ENCODE peak calls at places on chromosomes 3 and 15, in eight cellular contexts. F is NCI-H1092 treated with DMSO at 0.1 percent for 48 hours, C is SK-MEL-5, E is KG1, L is MV-4-11, I is aorta, N is IMR-90, Z is GM04503. V is an unnamed sample.

GRCh38 chr3:45412731-45413130 is 24.4 kb downstream of the LARS2 start:
- DNase-seq in F (no peak), C (no peak), E (no peak), L (no peak), I (no peak), N (no peak), Z (no peak), V (no peak)

GRCh38 chr15:69712999-69713398 is 260.4 kb downstream of the RPLP1 start:
- DNase-seq in F (no peak), C (no peak), E (no peak), L (peak), I (no peak), N (no peak), Z (no peak), V (peak)

GRCh38 chr15:78055923-78056713 is 21.4 kb downstream of the TBC1D2B start:
- DNase-seq in F (no peak), C (peak), E (no peak), L (peak), I (no peak), N (no peak), Z (no peak), V (no peak)

GRCh38 chr15:85773249-85773648 is 21.5 kb downstream of the KLHL25 start:
- DNase-seq in F (no peak), C (no peak), E (no peak), L (no peak), I (no peak), N (no peak), Z (no peak), V (no peak)

GRCh38 chr3:25547103-25547502 is 117.6 kb downstream of the TOP2B start:
- DNase-seq in F (no peak), C (no peak), E (no peak), L (no peak), I (no peak), N (no peak), Z (no peak), V (no peak)

GRCh38 chr15:56732881-56733130 is 503 bp downstream of the ZNF280D start:
- DNase-seq in F (no peak), C (peak), E (peak), L (no peak), I (no peak), N (no peak), Z (no peak), V (no peak)

GRCh38 chr3:23508464-23508863 is 297.3 kb upstream of the UBE2E1 start:
- DNase-seq in F (no peak), C (no peak), E (no peak), L (no peak), I (no peak), N (no peak), Z (no peak), V (no peak)

GRCh38 chr3:14222457-14222856 is 43.8 kb downstream of the LSM3 start:
- DNase-seq in F (no peak), C (no peak), E (no peak), L (no peak), I (no peak), N (no peak), Z (no peak), V (no peak)

GRCh38 chr15:38201714-38202113 is 50.9 kb upstream of the SPRED1 start:
- DNase-seq in F (no peak), C (peak), E (no peak), L (no peak), I (no peak), N (no peak), Z (no peak), V (no peak)

GRCh38 chr15:90358124-90359033 is 6.3 kb downstream of the ZNF774 start:
- DNase-seq in F (no peak), C (no peak), E (no peak), L (peak), I (no peak), N (peak), Z (no peak), V (no peak)

GRCh38 chr3:150925751-150926201 is 20.5 kb upstream of the MINDY4B start:
- DNase-seq in F (peak), C (peak), E (no peak), L (peak), I (no peak), N (peak), Z (no peak), V (peak)

GRCh38 chr15:92625297-92625980 is 30.1 kb downstream of the FAM174B start:
- DNase-seq in F (no peak), C (no peak), E (no peak), L (no peak), I (no peak), N (peak), Z (no peak), V (no peak)

GRCh38 chr3:10775259-10775658 is 40.8 kb upstream of the SLC6A11 start:
- DNase-seq in F (no peak), C (no peak), E (no peak), L (no peak), I (no peak), N (no peak), Z (no peak), V (no peak)

GRCh38 chr15:89936051-89936792 is 23.5 kb upstream of the ARPIN start:
- DNase-seq in F (no peak), C (no peak), E (peak), L (peak), I (no peak), N (no peak), Z (no peak), V (no peak)

GRCh38 chr3:116444819-116445290 is 432 bp downstream of the LSAMP start:
- DNase-seq in F (no peak), C (peak), E (no peak), L (no peak), I (no peak), N (no peak), Z (no peak), V (peak)

GRCh38 chr3:32282578-32282977 is 44.1 kb downstream of the CMTM8 start:
- DNase-seq in F (no peak), C (no peak), E (no peak), L (no peak), I (no peak), N (no peak), Z (no peak), V (no peak)

GRCh38 chr3:184656991-184657669 is 54.7 kb downstream of the MAGEF1 start:
- DNase-seq in F (no peak), C (no peak), E (no peak), L (no peak), I (no peak), N (peak), Z (no peak), V (no peak)

GRCh38 chr3:189625566-189625965 is 5.6 kb upstream of the TP63 start:
- DNase-seq in F (no peak), C (no peak), E (no peak), L (no peak), I (no peak), N (no peak), Z (no peak), V (no peak)

GRCh38 chr3:110243081-110243480 is 828.5 kb upstream of the NECTIN3 start:
- DNase-seq in F (no peak), C (no peak), E (no peak), L (no peak), I (no peak), N (peak), Z (peak), V (peak)

GRCh38 chr15:28918141-28918983 is 32.6 kb downstream of the APBA2 start:
- DNase-seq in F (no peak), C (no peak), E (no peak), L (no peak), I (peak), N (no peak), Z (no peak), V (no peak)

GRCh38 chr3:173395073-173395411 is 2.5 kb upstream of the NLGN1 start:
- DNase-seq in F (no peak), C (no peak), E (no peak), L (no peak), I (no peak), N (no peak), Z (no peak), V (no peak)

GRCh38 chr15:31262901-31263671 is 63.5 kb upstream of the KLF13 start:
- DNase-seq in F (no peak), C (no peak), E (peak), L (peak), I (no peak), N (peak), Z (no peak), V (no peak)

GRCh38 chr15:43517354-43518072 is at the start of gene MAP1A:
- DNase-seq in F (peak), C (no peak), E (no peak), L (no peak), I (peak), N (peak), Z (no peak), V (peak)

GRCh38 chr15:74845581-74845980 is 2.6 kb upstream of the ULK3 start:
- DNase-seq in F (no peak), C (no peak), E (no peak), L (no peak), I (no peak), N (no peak), Z (no peak), V (no peak)

GRCh38 chr15:88179562-88179961 is 77.0 kb downstream of the NTRK3 start:
- DNase-seq in F (no peak), C (no peak), E (no peak), L (peak), I (no peak), N (no peak), Z (no peak), V (no peak)

GRCh38 chr15:63501256-63502089 is 2.9 kb upstream of the USP3 start:
- DNase-seq in F (peak), C (no peak), E (no peak), L (no peak), I (peak), N (peak), Z (no peak), V (peak)

GRCh38 chr3:149299938-149300791 is 33.3 kb downstream of the TM4SF18 start:
- DNase-seq in F (peak), C (peak), E (no peak), L (peak), I (no peak), N (peak), Z (peak), V (peak)

GRCh38 chr15:64861960-64862359 is 20.2 kb downstream of the PLEKHO2 start:
- DNase-seq in F (no peak), C (no peak), E (no peak), L (no peak), I (no peak), N (no peak), Z (no peak), V (no peak)

GRCh38 chr15:52295421-52295991 is at the start of gene MYO5C:
- DNase-seq in F (peak), C (no peak), E (no peak), L (no peak), I (peak), N (no peak), Z (no peak), V (no peak)

GRCh38 chr3:153970735-153971347 is 150.3 kb upstream of the ARHGEF26 start:
- DNase-seq in F (peak), C (peak), E (no peak), L (no peak), I (no peak), N (peak), Z (no peak), V (peak)

GRCh38 chr3:29914861-29915524 is 634.1 kb downstream of the RBMS3 start:
- DNase-seq in F (no peak), C (no peak), E (no peak), L (no peak), I (no peak), N (peak), Z (peak), V (peak)

GRCh38 chr3:123089611-123090301 is 22.9 kb downstream of the PDIA5 start:
- DNase-seq in F (no peak), C (no peak), E (no peak), L (no peak), I (peak), N (no peak), Z (no peak), V (no peak)

GRCh38 chr3:115398481-115398880 is 224.8 kb upstream of the GAP43 start:
- DNase-seq in F (no peak), C (no peak), E (no peak), L (no peak), I (no peak), N (no peak), Z (no peak), V (no peak)

GRCh38 chr3:71478568-71478967 is 105.0 kb downstream of the FOXP1 start:
- DNase-seq in F (no peak), C (no peak), E (no peak), L (no peak), I (no peak), N (peak), Z (no peak), V (no peak)

GRCh38 chr3:127848131-127849129 is 26.1 kb upstream of the MGLL start:
- DNase-seq in F (peak), C (no peak), E (no peak), L (no peak), I (no peak), N (peak), Z (no peak), V (no peak)

V was measured in A673.